ENCODE peak calls at places on chromosome 17, in ten cellular contexts. M, K, O, Z, Y, W, J, B, Q and G are unnamed samples.

GRCh38 chr17:18035704-18036103 is 3.3 kb downstream of the ATPAF2 start:
- DNase-seq in M (no peak), K (no peak), O (no peak), Z (no peak), Y (no peak), W (no peak), J (no peak), B (no peak), Q (no peak), G (no peak)

GRCh38 chr17:11813278-11813677 is 184.0 kb downstream of the ZNF18 start:
- DNase-seq in M (no peak), K (no peak), O (no peak), Z (no peak), Y (no peak), W (no peak), J (no peak), B (no peak), Q (no peak), G (no peak)

GRCh38 chr17:34207572-34207971 is 47.5 kb upstream of the CCL2 start:
- DNase-seq in M (no peak), K (no peak), O (no peak), Z (no peak), Y (no peak), W (no peak), J (no peak), B (no peak), Q (no peak), G (no peak)

GRCh38 chr17:74742153-74742515 is 5.1 kb downstream of the RAB37 start:
- DNase-seq in M (no peak), K (peak; percentile 84), O (no peak), Z (no peak), Y (no peak), W (peak; percentile 17), J (peak; percentile 88), B (no peak), Q (no peak), G (peak; percentile 42)

GRCh38 chr17:11554042-11554441 is 44.2 kb upstream of the DNAH9 start:
- DNase-seq in M (no peak), K (no peak), O (no peak), Z (no peak), Y (no peak), W (no peak), J (no peak), B (no peak), Q (no peak), G (no peak)

GRCh38 chr17:21119247-21119944 is 7.4 kb upstream of the DHRS7B start:
- DNase-seq in M (peak; percentile 69), K (peak; percentile 61), O (peak; percentile 77), Z (peak; percentile 45), Y (peak; percentile 39), W (peak; percentile 53), J (peak; percentile 63), B (peak; percentile 71), Q (peak; percentile 90), G (peak; percentile 76)

GRCh38 chr17:44961921-44962350 is 6.2 kb downstream of the C1QL1 start:
- DNase-seq in M (no peak), K (no peak), O (no peak), Z (no peak), Y (no peak), W (no peak), J (no peak), B (no peak), Q (peak; percentile 73), G (peak; percentile 26)

GRCh38 chr17:76053230-76054111 is 18.8 kb downstream of the SRP68 start:
- DNase-seq in M (no peak), K (no peak), O (no peak), Z (no peak), Y (no peak), W (no peak), J (no peak), B (no peak), Q (no peak), G (peak; percentile 75)

GRCh38 chr17:1186923-1187771 is 7.4 kb upstream of the ABR start:
- DNase-seq in M (peak; percentile 93), K (peak; percentile 87), O (peak; percentile 83), Z (peak; percentile 90), Y (peak; percentile 49), W (peak; percentile 86), J (peak; percentile 69), B (peak; percentile 84), Q (peak; percentile 89), G (peak; percentile 91)

GRCh38 chr17:62848334-62848733 is 40.2 kb upstream of the MARCHF10 start:
- DNase-seq in M (no peak), K (no peak), O (no peak), Z (no peak), Y (no peak), W (no peak), J (no peak), B (no peak), Q (no peak), G (no peak)

GRCh38 chr17:47895254-47895855 is 681 bp upstream of the SP2 start:
- DNase-seq in M (peak; percentile 76), K (no peak), O (no peak), Z (no peak), Y (no peak), W (no peak), J (no peak), B (peak; percentile 40), Q (no peak), G (peak; percentile 28)

GRCh38 chr17:81498953-81499600 is 13.5 kb downstream of the ACTG1 start:
- DNase-seq in M (no peak), K (no peak), O (no peak), Z (no peak), Y (no peak), W (no peak), J (no peak), B (no peak), Q (no peak), G (no peak)

GRCh38 chr17:28008526-28008925 is 34.0 kb upstream of the NLK start:
- DNase-seq in M (no peak), K (no peak), O (no peak), Z (peak; percentile 18), Y (peak; percentile 65), W (peak; percentile 22), J (peak; percentile 68), B (no peak), Q (peak; percentile 91), G (peak; percentile 83)

GRCh38 chr17:2222901-2223616 is 80.5 kb downstream of the SMG6 start:
- DNase-seq in M (no peak), K (no peak), O (peak; percentile 33), Z (peak; percentile 36), Y (no peak), W (peak; percentile 75), J (no peak), B (peak; percentile 67), Q (no peak), G (peak; percentile 73)

GRCh38 chr17:82242977-82243647 is 14.3 kb downstream of the SLC16A3 start:
- DNase-seq in M (peak; percentile 92), K (peak; percentile 71), O (peak; percentile 82), Z (peak; percentile 81), Y (no peak), W (peak; percentile 83), J (no peak), B (peak; percentile 82), Q (no peak), G (peak; percentile 89)

GRCh38 chr17:79532107-79532790 is 78.6 kb downstream of the RBFOX3 start:
- DNase-seq in M (no peak), K (no peak), O (no peak), Z (no peak), Y (no peak), W (no peak), J (no peak), B (no peak), Q (no peak), G (no peak)

GRCh38 chr17:57957120-57957850 is 2.1 kb upstream of the CUEDC1 start:
- DNase-seq in M (peak; percentile 51), K (no peak), O (no peak), Z (no peak), Y (no peak), W (no peak), J (no peak), B (peak; percentile 6), Q (no peak), G (no peak)

GRCh38 chr17:2580156-2580555 is 13.3 kb upstream of the PAFAH1B1 start:
- DNase-seq in M (no peak), K (no peak), O (no peak), Z (no peak), Y (peak; percentile 10), W (no peak), J (no peak), B (no peak), Q (no peak), G (no peak)

DNA sequence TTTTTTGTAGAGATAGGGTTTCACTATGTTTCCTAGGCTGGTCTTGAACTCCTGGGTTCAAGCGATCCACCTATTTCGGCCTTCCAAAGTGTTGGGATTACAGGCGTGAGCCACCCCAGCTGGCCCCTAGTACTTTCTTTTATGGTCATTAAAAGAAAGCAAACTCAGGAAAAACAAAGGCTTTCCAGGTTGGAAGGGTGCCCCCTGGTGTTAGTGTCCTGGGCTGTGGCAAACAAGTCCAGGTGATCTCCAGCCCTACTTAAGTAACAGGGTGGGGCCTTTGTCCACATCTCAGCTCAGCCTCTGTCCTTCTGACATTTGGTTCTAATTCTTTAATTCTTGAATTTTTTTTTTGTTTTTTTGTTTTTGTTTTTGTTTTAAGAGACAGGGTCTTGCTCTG is 6.9 kb downstream of the IGFBP4 start:
- DNase-seq in M (no peak), K (no peak), O (no peak), Z (no peak), Y (no peak), W (no peak), J (peak; percentile 57), B (no peak), Q (peak; percentile 85), G (peak; percentile 57)
- TF ChIP-seq CTCF in M (peak; percentile 63), K (peak; percentile 78), O (peak; percentile 29), Z (peak; percentile 59), Y (peak; percentile 52), W (peak; percentile 66), J (peak; percentile 65), B (peak; percentile 13), Q (peak; percentile 79), G (peak; percentile 69)

GRCh38 chr17:50835563-50836231 is at the start of gene WFIKKN2:
- DNase-seq in M (no peak), K (no peak), O (peak; percentile 21), Z (no peak), Y (no peak), W (no peak), J (no peak), B (no peak), Q (no peak), G (no peak)
- H3K4me3 ChIP-seq in M (peak within 1 kb of the TSS; percentile 29), K (no peak within 1 kb of the TSS), O (peak within 1 kb of the TSS; percentile 41), Z (peak within 1 kb of the TSS; percentile 4), Y (no peak within 1 kb of the TSS), W (peak within 1 kb of the TSS; percentile 55), J (no peak within 1 kb of the TSS), B (peak within 1 kb of the TSS; percentile 38), Q (no peak within 1 kb of the TSS), G (peak within 1 kb of the TSS; percentile 14)

GRCh38 chr17:59846391-59847165 is 46.2 kb downstream of the TUBD1 start:
- DNase-seq in M (peak; percentile 71), K (no peak), O (no peak), Z (no peak), Y (no peak), W (peak; percentile 41), J (no peak), B (peak; percentile 60), Q (peak; percentile 62), G (peak; percentile 86)
- TF ChIP-seq CTCF in M (no peak), K (no peak), O (no peak), Z (no peak), Y (no peak), W (no peak), J (no peak), B (no peak), Q (no peak), G (no peak)

DNA sequence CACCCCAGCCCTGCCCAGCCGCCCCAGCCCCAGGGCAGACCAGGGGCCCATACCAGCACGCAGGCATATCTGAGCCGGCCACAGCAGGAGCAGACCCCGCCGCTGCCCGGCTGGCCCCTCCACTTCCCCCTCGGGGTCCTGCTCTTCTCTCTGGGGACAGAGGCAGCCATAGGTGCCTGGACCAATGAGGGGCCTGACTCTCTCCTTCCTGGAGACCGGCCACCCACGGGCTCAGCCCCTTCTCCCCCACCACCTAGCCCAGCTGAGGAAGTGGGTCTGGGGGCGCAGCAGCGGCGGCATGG is 3.8 kb downstream of the TMC6 start:
- DNase-seq in M (no peak), K (no peak), O (no peak), Z (no peak), Y (no peak), W (no peak), J (no peak), B (no peak), Q (no peak), G (no peak)
- H3K4me3 ChIP-seq in M (no peak overlapping the region), K (no peak overlapping the region), O (no peak overlapping the region), Z (no peak overlapping the region), Y (no peak overlapping the region), W (peak overlapping the region; percentile 82), J (no peak overlapping the region), B (no peak overlapping the region), Q (no peak overlapping the region), G (no peak overlapping the region)